ENCODE peak calls at places on chromosome 12, in six cellular contexts. One of them, this sample, is unnamed.

GRCh38 chr12:1839956-1840550 is 19.7 kb downstream of the LRTM2 start:
- DNase-seq in IMR-90: no peak
- DNase-seq in ovary: no peak
- DNase-seq in choroid plexus epithelial cell: no peak
- DNase-seq in bronchial epithelial cell: no peak
- DNase-seq in stomach: no peak
- DNase-seq in this sample: no peak

GRCh38 chr12:120720234-120720968 is 5.2 kb upstream of the ACADS start:
- DNase-seq in IMR-90: peak; percentile 71
- DNase-seq in ovary: no peak
- DNase-seq in choroid plexus epithelial cell: peak; percentile 85
- DNase-seq in bronchial epithelial cell: peak; percentile 66
- DNase-seq in stomach: no peak
- DNase-seq in this sample: peak; percentile 76

GRCh38 chr12:121792607-121793500 is 634 bp downstream of the RHOF start:
- DNase-seq in IMR-90: no peak
- DNase-seq in ovary: peak; percentile 78
- DNase-seq in choroid plexus epithelial cell: no peak
- DNase-seq in bronchial epithelial cell: no peak
- DNase-seq in stomach: peak; percentile 58
- DNase-seq in this sample: no peak

GRCh38 chr12:115114140-115114539 is 430.2 kb upstream of the TBX3 start:
- DNase-seq in IMR-90: no peak
- DNase-seq in ovary: no peak
- DNase-seq in choroid plexus epithelial cell: no peak
- DNase-seq in bronchial epithelial cell: no peak
- DNase-seq in stomach: no peak
- DNase-seq in this sample: no peak

GRCh38 chr12:2051700-2052625 is 824 bp upstream of the CACNA1C start:
- DNase-seq in IMR-90: no peak
- DNase-seq in ovary: no peak
- DNase-seq in choroid plexus epithelial cell: no peak
- DNase-seq in bronchial epithelial cell: no peak
- DNase-seq in stomach: no peak
- DNase-seq in this sample: no peak

GRCh38 chr12:3313066-3313465 is 177.9 kb upstream of the PRMT8 start:
- DNase-seq in IMR-90: peak; percentile 88
- DNase-seq in ovary: no peak
- DNase-seq in choroid plexus epithelial cell: peak; percentile 45
- DNase-seq in bronchial epithelial cell: peak; percentile 68
- DNase-seq in stomach: no peak
- DNase-seq in this sample: peak; percentile 84

GRCh38 chr12:2654741-2655140 is 140.0 kb upstream of the FKBP4 start:
- DNase-seq in IMR-90: no peak
- DNase-seq in ovary: no peak
- DNase-seq in choroid plexus epithelial cell: no peak
- DNase-seq in bronchial epithelial cell: no peak
- DNase-seq in stomach: no peak
- DNase-seq in this sample: no peak

GRCh38 chr12:133026996-133027395 is 10.3 kb upstream of the ZNF84 start:
- DNase-seq in IMR-90: no peak
- DNase-seq in ovary: no peak
- DNase-seq in choroid plexus epithelial cell: no peak
- DNase-seq in bronchial epithelial cell: no peak
- DNase-seq in stomach: no peak
- DNase-seq in this sample: peak; percentile 19

GRCh38 chr12:34209259-34209835 is 187.1 kb downstream of the ALG10 start:
- DNase-seq in IMR-90: no peak
- DNase-seq in ovary: no peak
- DNase-seq in choroid plexus epithelial cell: no peak
- DNase-seq in bronchial epithelial cell: no peak
- DNase-seq in stomach: no peak
- DNase-seq in this sample: no peak

GRCh38 chr12:90017316-90017715 is 308.7 kb upstream of the ATP2B1 start:
- DNase-seq in IMR-90: no peak
- DNase-seq in ovary: no peak
- DNase-seq in choroid plexus epithelial cell: no peak
- DNase-seq in bronchial epithelial cell: no peak
- DNase-seq in stomach: no peak
- DNase-seq in this sample: no peak

GRCh38 chr12:59927041-59927440 is 331.2 kb downstream of the SLC16A7 start:
- DNase-seq in IMR-90: peak; percentile 16
- DNase-seq in ovary: no peak
- DNase-seq in choroid plexus epithelial cell: no peak
- DNase-seq in bronchial epithelial cell: peak; percentile 91
- DNase-seq in stomach: no peak
- DNase-seq in this sample: peak; percentile 77

GRCh38 chr12:74021937-74022336 is 515.7 kb upstream of the ATXN7L3B start:
- DNase-seq in IMR-90: no peak
- DNase-seq in ovary: peak; percentile 23
- DNase-seq in choroid plexus epithelial cell: peak; percentile 75
- DNase-seq in bronchial epithelial cell: peak; percentile 61
- DNase-seq in stomach: peak; percentile 48
- DNase-seq in this sample: peak; percentile 77

GRCh38 chr12:118371354-118372282 is 1.1 kb downstream of the TAOK3 start:
- DNase-seq in IMR-90: no peak
- DNase-seq in ovary: peak; percentile 41
- DNase-seq in choroid plexus epithelial cell: no peak
- DNase-seq in bronchial epithelial cell: no peak
- DNase-seq in stomach: no peak
- DNase-seq in this sample: peak; percentile 14

GRCh38 chr12:51393676-51394545 is 2.7 kb upstream of the GALNT6 start:
- DNase-seq in IMR-90: peak; percentile 96
- DNase-seq in ovary: no peak
- DNase-seq in choroid plexus epithelial cell: peak; percentile 59
- DNase-seq in bronchial epithelial cell: peak; percentile 99
- DNase-seq in stomach: no peak
- DNase-seq in this sample: peak; percentile 99

GRCh38 chr12:93573552-93574223 is 1.2 kb downstream of the SOCS2 start:
- DNase-seq in IMR-90: peak; percentile 69
- DNase-seq in ovary: peak; percentile 29
- DNase-seq in choroid plexus epithelial cell: peak; percentile 21
- DNase-seq in bronchial epithelial cell: peak; percentile 66
- DNase-seq in stomach: no peak
- DNase-seq in this sample: peak; percentile 77

GRCh38 chr12:15918066-15918465 is 6.9 kb downstream of the DERA start:
- DNase-seq in IMR-90: no peak
- DNase-seq in ovary: no peak
- DNase-seq in choroid plexus epithelial cell: no peak
- DNase-seq in bronchial epithelial cell: no peak
- DNase-seq in stomach: no peak
- DNase-seq in this sample: no peak
- TF ChIP-seq CTCF in IMR-90: no peak
- TF ChIP-seq CTCF in ovary: no peak
- TF ChIP-seq CTCF in choroid plexus epithelial cell: no peak
- TF ChIP-seq CTCF in bronchial epithelial cell: no peak
- TF ChIP-seq CTCF in stomach: no peak
- TF ChIP-seq CTCF in this sample: no peak

DNA sequence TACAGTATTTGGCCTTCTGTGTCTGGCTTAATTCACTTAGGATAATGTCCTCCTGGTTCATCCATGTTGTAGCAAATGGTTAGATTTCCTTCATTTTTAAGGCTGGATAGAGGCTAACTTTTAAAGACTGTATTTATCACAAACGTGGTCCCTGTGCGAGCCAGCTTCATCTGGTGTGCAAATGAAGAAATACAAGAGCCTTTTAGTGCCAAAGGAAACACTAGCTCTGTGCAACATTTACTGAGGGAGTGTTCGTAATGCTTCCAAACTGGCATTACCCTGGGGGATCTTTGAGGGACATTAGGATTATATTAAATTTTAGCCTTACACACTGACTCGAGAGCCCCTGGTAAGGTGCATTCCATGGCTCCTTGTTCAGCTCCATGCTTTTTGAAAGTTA is 43.0 kb upstream of the SLC38A2 start:
- DNase-seq in IMR-90: no peak
- DNase-seq in ovary: no peak
- DNase-seq in choroid plexus epithelial cell: no peak
- DNase-seq in bronchial epithelial cell: no peak
- DNase-seq in stomach: no peak
- DNase-seq in this sample: no peak
- H3K4me3 ChIP-seq in IMR-90: no peak overlapping the region
- H3K4me3 ChIP-seq in ovary: no peak overlapping the region
- H3K4me3 ChIP-seq in choroid plexus epithelial cell: no peak overlapping the region
- H3K4me3 ChIP-seq in bronchial epithelial cell: no peak overlapping the region
- H3K4me3 ChIP-seq in stomach: no peak overlapping the region
- H3K4me3 ChIP-seq in this sample: no peak overlapping the region

GRCh38 chr12:84978921-84979320 is 57.2 kb downstream of the TSPAN19 start:
- DNase-seq in IMR-90: no peak
- DNase-seq in ovary: no peak
- DNase-seq in choroid plexus epithelial cell: no peak
- DNase-seq in bronchial epithelial cell: no peak
- DNase-seq in stomach: no peak
- DNase-seq in this sample: no peak

GRCh38 chr12:84973026-84973425 is 60.4 kb upstream of the SLC6A15 start:
- DNase-seq in IMR-90: no peak
- DNase-seq in ovary: no peak
- DNase-seq in choroid plexus epithelial cell: no peak
- DNase-seq in bronchial epithelial cell: no peak
- DNase-seq in stomach: no peak
- DNase-seq in this sample: no peak

GRCh38 chr12:84969226-84969625 is 56.6 kb upstream of the SLC6A15 start:
- DNase-seq in IMR-90: no peak
- DNase-seq in ovary: no peak
- DNase-seq in choroid plexus epithelial cell: no peak
- DNase-seq in bronchial epithelial cell: peak; percentile 89
- DNase-seq in stomach: no peak
- DNase-seq in this sample: peak; percentile 80

GRCh38 chr12:84976133-84976532 is 59.9 kb downstream of the TSPAN19 start:
- DNase-seq in IMR-90: no peak
- DNase-seq in ovary: no peak
- DNase-seq in choroid plexus epithelial cell: no peak
- DNase-seq in bronchial epithelial cell: no peak
- DNase-seq in stomach: no peak
- DNase-seq in this sample: no peak

GRCh38 chr12:84974177-84974815 is 61.7 kb upstream of the SLC6A15 start:
- DNase-seq in IMR-90: no peak
- DNase-seq in ovary: no peak
- DNase-seq in choroid plexus epithelial cell: no peak
- DNase-seq in bronchial epithelial cell: no peak
- DNase-seq in stomach: no peak
- DNase-seq in this sample: no peak
- TF ChIP-seq CTCF in IMR-90: no peak
- TF ChIP-seq CTCF in ovary: no peak
- TF ChIP-seq CTCF in choroid plexus epithelial cell: no peak
- TF ChIP-seq CTCF in bronchial epithelial cell: no peak
- TF ChIP-seq CTCF in stomach: no peak
- TF ChIP-seq CTCF in this sample: no peak

GRCh38 chr12:66641057-66641456 is 37.8 kb downstream of the GRIP1 start:
- DNase-seq in IMR-90: no peak
- DNase-seq in ovary: no peak
- DNase-seq in choroid plexus epithelial cell: no peak
- DNase-seq in bronchial epithelial cell: no peak
- DNase-seq in stomach: no peak
- DNase-seq in this sample: no peak
- H3K4me3 ChIP-seq in IMR-90: no peak overlapping the region
- H3K4me3 ChIP-seq in ovary: no peak overlapping the region
- H3K4me3 ChIP-seq in choroid plexus epithelial cell: no peak overlapping the region
- H3K4me3 ChIP-seq in bronchial epithelial cell: no peak overlapping the region
- H3K4me3 ChIP-seq in stomach: no peak overlapping the region
- H3K4me3 ChIP-seq in this sample: no peak overlapping the region

GRCh38 chr12:82525616-82526015 is 161.1 kb upstream of the TMTC2 start:
- DNase-seq in IMR-90: no peak
- DNase-seq in ovary: no peak
- DNase-seq in choroid plexus epithelial cell: no peak
- DNase-seq in bronchial epithelial cell: no peak
- DNase-seq in stomach: no peak
- DNase-seq in this sample: no peak

GRCh38 chr12:82524020-82524419 is 162.7 kb upstream of the TMTC2 start:
- DNase-seq in IMR-90: no peak
- DNase-seq in ovary: no peak
- DNase-seq in choroid plexus epithelial cell: no peak
- DNase-seq in bronchial epithelial cell: no peak
- DNase-seq in stomach: no peak
- DNase-seq in this sample: no peak

GRCh38 chr12:82522285-82522684 is 164.0 kb downstream of the METTL25 start:
- DNase-seq in IMR-90: no peak
- DNase-seq in ovary: no peak
- DNase-seq in choroid plexus epithelial cell: no peak
- DNase-seq in bronchial epithelial cell: no peak
- DNase-seq in stomach: no peak
- DNase-seq in this sample: no peak

GRCh38 chr12:82522762-82523161 is 163.9 kb upstream of the TMTC2 start:
- DNase-seq in IMR-90: no peak
- DNase-seq in ovary: no peak
- DNase-seq in choroid plexus epithelial cell: no peak
- DNase-seq in bronchial epithelial cell: no peak
- DNase-seq in stomach: no peak
- DNase-seq in this sample: no peak

DNA sequence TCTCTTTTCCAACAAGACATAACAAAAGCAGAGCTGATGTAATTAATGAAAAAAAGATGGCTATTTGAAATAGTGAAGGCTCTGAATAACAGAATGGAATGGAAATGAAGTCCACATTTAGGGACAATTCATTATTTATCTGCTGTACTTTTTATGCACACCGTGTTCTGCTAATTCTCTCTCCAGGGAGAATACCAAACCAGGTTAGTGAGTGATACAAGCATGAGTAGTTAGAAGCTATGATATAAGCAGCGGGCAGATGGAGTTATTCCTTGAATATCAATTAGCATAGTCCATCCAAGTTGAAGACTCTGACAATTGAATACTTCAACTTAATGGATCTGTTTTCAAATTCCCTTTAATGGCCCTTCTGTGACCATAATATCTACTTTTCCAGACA is 162.1 kb upstream of the TMTC2 start:
- DNase-seq in IMR-90: no peak
- DNase-seq in ovary: no peak
- DNase-seq in choroid plexus epithelial cell: no peak
- DNase-seq in bronchial epithelial cell: no peak
- DNase-seq in stomach: no peak
- DNase-seq in this sample: no peak
- TF ChIP-seq CTCF in IMR-90: no peak
- TF ChIP-seq CTCF in ovary: no peak
- TF ChIP-seq CTCF in choroid plexus epithelial cell: no peak
- TF ChIP-seq CTCF in bronchial epithelial cell: no peak
- TF ChIP-seq CTCF in stomach: no peak
- TF ChIP-seq CTCF in this sample: no peak

GRCh38 chr12:112256780-112257179 is 125.5 kb downstream of the HECTD4 start:
- DNase-seq in IMR-90: no peak
- DNase-seq in ovary: no peak
- DNase-seq in choroid plexus epithelial cell: no peak
- DNase-seq in bronchial epithelial cell: no peak
- DNase-seq in stomach: no peak
- DNase-seq in this sample: no peak

GRCh38 chr12:112261559-112261958 is 120.7 kb downstream of the HECTD4 start:
- DNase-seq in IMR-90: no peak
- DNase-seq in ovary: no peak
- DNase-seq in choroid plexus epithelial cell: peak; percentile 13
- DNase-seq in bronchial epithelial cell: no peak
- DNase-seq in stomach: no peak
- DNase-seq in this sample: peak; percentile 12

GRCh38 chr12:112258926-112259325 is 123.3 kb downstream of the HECTD4 start:
- DNase-seq in IMR-90: no peak
- DNase-seq in ovary: no peak
- DNase-seq in choroid plexus epithelial cell: no peak
- DNase-seq in bronchial epithelial cell: no peak
- DNase-seq in stomach: no peak
- DNase-seq in this sample: no peak
- H3K4me3 ChIP-seq in IMR-90: no peak overlapping the region
- H3K4me3 ChIP-seq in ovary: no peak overlapping the region
- H3K4me3 ChIP-seq in choroid plexus epithelial cell: no peak overlapping the region
- H3K4me3 ChIP-seq in bronchial epithelial cell: no peak overlapping the region
- H3K4me3 ChIP-seq in stomach: no peak overlapping the region
- H3K4me3 ChIP-seq in this sample: no peak overlapping the region

GRCh38 chr12:72035625-72036024 is 97.0 kb downstream of the TPH2 start:
- DNase-seq in IMR-90: no peak
- DNase-seq in ovary: no peak
- DNase-seq in choroid plexus epithelial cell: no peak
- DNase-seq in bronchial epithelial cell: no peak
- DNase-seq in stomach: no peak
- DNase-seq in this sample: no peak
- TF ChIP-seq CTCF in IMR-90: no peak
- TF ChIP-seq CTCF in ovary: no peak
- TF ChIP-seq CTCF in choroid plexus epithelial cell: no peak
- TF ChIP-seq CTCF in bronchial epithelial cell: no peak
- TF ChIP-seq CTCF in stomach: no peak
- TF ChIP-seq CTCF in this sample: no peak

This sample was measured in epithelial cell of esophagus.